ENCODE peak calls at places on chromosomes 2 and 18, in six cellular contexts. J is mammary epithelial cell, Q is tibial artery, B is colonic mucosa, N is A673, A is suprapubic skin. K is an unnamed sample.

GRCh38 chr2:120344991-120345975 is 653 bp upstream of the INHBB start:
- DNase-seq in B (no peak), A (no peak), N (peak; percentile 40), Q (no peak), J (no peak), K (no peak)

GRCh38 chr2:145094353-145094752 is 574.4 kb upstream of the ZEB2 start:
- DNase-seq in A (no peak), N (no peak), J (no peak), Q (no peak), B (no peak), K (no peak)

GRCh38 chr2:112092286-112093041 is 37.4 kb downstream of the TMEM87B start:
- DNase-seq in A (no peak), J (peak; percentile 58), N (no peak), B (no peak), Q (no peak), K (no peak)

GRCh38 chr2:20977497-20977896 is 66.4 kb downstream of the APOB start:
- DNase-seq in B (no peak), J (no peak), Q (no peak), N (no peak), A (no peak), K (no peak)

GRCh38 chr2:126882736-126883660 is 15.7 kb upstream of the TEX51 start:
- DNase-seq in A (no peak), N (no peak), Q (no peak), J (no peak), B (no peak), K (no peak)

GRCh38 chr18:35573531-35573930 is 8.0 kb upstream of the GALNT1 start:
- DNase-seq in Q (no peak), A (no peak), J (no peak), B (no peak), N (no peak), K (no peak)

GRCh38 chr2:106161938-106162814 is 31.9 kb downstream of the UXS1 start:
- DNase-seq in A (no peak), B (no peak), Q (no peak), N (no peak), J (peak; percentile 21), K (peak; percentile 86)

GRCh38 chr18:48109961-48110493 is 179.6 kb upstream of the SMAD2 start:
- DNase-seq in N (no peak), Q (no peak), A (no peak), B (no peak), J (peak; percentile 16), K (no peak)

GRCh38 chr2:165015052-165015642 is 59.8 kb upstream of the SLC38A11 start:
- DNase-seq in J (peak; percentile 49), A (no peak), N (peak; percentile 77), B (peak; percentile 68), Q (peak; percentile 55), K (peak; percentile 78)

GRCh38 chr2:20050104-20050711 is 1.2 kb downstream of the LAPTM4A start:
- DNase-seq in B (peak; percentile 46), J (peak; percentile 84), Q (no peak), N (peak; percentile 65), A (no peak), K (no peak)

GRCh38 chr2:66733361-66733760 is 298.4 kb downstream of the MEIS1 start:
- DNase-seq in N (no peak), J (no peak), B (no peak), Q (no peak), A (no peak), K (no peak)

GRCh38 chr2:235146871-235147565 is 195.2 kb downstream of the SH3BP4 start:
- DNase-seq in Q (no peak), A (no peak), B (peak; percentile 15), N (no peak), J (no peak), K (no peak)

GRCh38 chr2:46793423-46794416 is 121.9 kb downstream of the MCFD2 start:
- DNase-seq in B (no peak), A (no peak), N (peak; percentile 36), Q (no peak), J (no peak), K (no peak)

GRCh38 chr18:12679183-12679786 is 21.4 kb upstream of the SPIRE1 start:
- DNase-seq in N (peak; percentile 77), B (peak; percentile 29), J (no peak), Q (peak; percentile 65), A (no peak), K (peak; percentile 79)

GRCh38 chr2:66433945-66434678 is 813 bp upstream of the MEIS1 start:
- DNase-seq in J (peak; percentile 71), Q (peak; percentile 54), A (peak; percentile 85), B (no peak), N (peak; percentile 83), K (peak; percentile 87)

GRCh38 chr2:76850969-76851368 is 671.2 kb downstream of the LRRTM4 start:
- DNase-seq in B (no peak), N (no peak), A (no peak), Q (no peak), J (no peak), K (no peak)

GRCh38 chr2:207875473-207876212 is 105.9 kb upstream of the FZD5 start:
- DNase-seq in B (no peak), N (no peak), J (no peak), A (no peak), Q (no peak), K (no peak)

GRCh38 chr2:32427672-32428622 is 71.1 kb downstream of the BIRC6 start:
- DNase-seq in A (no peak), B (no peak), Q (no peak), J (no peak), N (no peak), K (no peak)

GRCh38 chr18:79442508-79443221 is 46.9 kb downstream of the NFATC1 start:
- DNase-seq in J (no peak), N (peak; percentile 63), Q (peak; percentile 47), A (no peak), B (no peak), K (no peak)

GRCh38 chr2:67917332-67918054 is 145.3 kb downstream of the C1D start:
- DNase-seq in N (peak; percentile 80), Q (no peak), J (peak; percentile 86), B (no peak), A (no peak), K (no peak)

GRCh38 chr2:173934895-173935294 is 30.3 kb downstream of the SP3 start:
- DNase-seq in N (no peak), B (no peak), A (no peak), Q (no peak), J (peak; percentile 53), K (no peak)

GRCh38 chr2:31335921-31336570 is 78.5 kb downstream of the XDH start:
- DNase-seq in B (no peak), J (no peak), N (no peak), Q (no peak), A (no peak), K (no peak)

GRCh38 chr2:216142540-216142939 is 33.4 kb downstream of the XRCC5 start:
- DNase-seq in Q (no peak), J (peak; percentile 4), N (no peak), B (no peak), A (no peak), K (no peak)

GRCh38 chr2:219425238-219426067 is 7.3 kb downstream of the DES start:
- DNase-seq in N (no peak), A (no peak), B (no peak), J (no peak), Q (no peak), K (no peak)

GRCh38 chr2:106058469-106059137 is 135.5 kb downstream of the UXS1 start:
- DNase-seq in Q (no peak), J (no peak), A (no peak), N (no peak), B (no peak), K (no peak)

GRCh38 chr2:28488858-28489575 is 6.8 kb upstream of the PLB1 start:
- DNase-seq in B (no peak), J (peak; percentile 36), N (no peak), Q (no peak), A (no peak), K (no peak)

GRCh38 chr2:16635796-16636699 is 29.6 kb downstream of the CYRIA start:
- DNase-seq in A (no peak), Q (no peak), B (no peak), J (no peak), N (peak; percentile 94), K (no peak)
- H3K4me1 ChIP-seq in A (peaks cover 6% of the 10 kb centered on the region), Q (no peaks in the 10 kb centered on the region), B (no peaks in the 10 kb centered on the region), J (peaks cover 6% of the 10 kb centered on the region), N (peaks cover 100% of the 10 kb centered on the region), K (no peaks in the 10 kb centered on the region)

GRCh38 chr2:103448416-103448815 is 686.6 kb downstream of the TMEM182 start:
- DNase-seq in Q (no peak), N (no peak), B (no peak), A (no peak), J (no peak), K (no peak)

GRCh38 chr2:103451283-103451682 is 689.5 kb downstream of the TMEM182 start:
- DNase-seq in Q (no peak), A (no peak), J (no peak), B (no peak), N (no peak), K (no peak)

GRCh38 chr2:103445356-103445755 is 683.5 kb downstream of the TMEM182 start:
- DNase-seq in A (no peak), B (no peak), Q (no peak), N (peak; percentile 6), J (no peak), K (no peak)
- H3K4me1 ChIP-seq in A (no peaks in the 10 kb centered on the region), B (no peaks in the 10 kb centered on the region), Q (no peaks in the 10 kb centered on the region), N (no peaks in the 10 kb centered on the region), J (no peaks in the 10 kb centered on the region), K (no peaks in the 10 kb centered on the region)

GRCh38 chr18:9117980-9118841 is 15.7 kb downstream of the NDUFV2 start:
- DNase-seq in B (no peak), N (peak; percentile 94), A (no peak), Q (no peak), J (peak; percentile 52), K (no peak)
- H3K4me1 ChIP-seq in B (peaks cover 8% of the 10 kb centered on the region), N (peaks cover 43% of the 10 kb centered on the region), A (peaks cover 81% of the 10 kb centered on the region), Q (peaks cover 41% of the 10 kb centered on the region), J (peaks cover 30% of the 10 kb centered on the region), K (peaks cover 7% of the 10 kb centered on the region)

DNA sequence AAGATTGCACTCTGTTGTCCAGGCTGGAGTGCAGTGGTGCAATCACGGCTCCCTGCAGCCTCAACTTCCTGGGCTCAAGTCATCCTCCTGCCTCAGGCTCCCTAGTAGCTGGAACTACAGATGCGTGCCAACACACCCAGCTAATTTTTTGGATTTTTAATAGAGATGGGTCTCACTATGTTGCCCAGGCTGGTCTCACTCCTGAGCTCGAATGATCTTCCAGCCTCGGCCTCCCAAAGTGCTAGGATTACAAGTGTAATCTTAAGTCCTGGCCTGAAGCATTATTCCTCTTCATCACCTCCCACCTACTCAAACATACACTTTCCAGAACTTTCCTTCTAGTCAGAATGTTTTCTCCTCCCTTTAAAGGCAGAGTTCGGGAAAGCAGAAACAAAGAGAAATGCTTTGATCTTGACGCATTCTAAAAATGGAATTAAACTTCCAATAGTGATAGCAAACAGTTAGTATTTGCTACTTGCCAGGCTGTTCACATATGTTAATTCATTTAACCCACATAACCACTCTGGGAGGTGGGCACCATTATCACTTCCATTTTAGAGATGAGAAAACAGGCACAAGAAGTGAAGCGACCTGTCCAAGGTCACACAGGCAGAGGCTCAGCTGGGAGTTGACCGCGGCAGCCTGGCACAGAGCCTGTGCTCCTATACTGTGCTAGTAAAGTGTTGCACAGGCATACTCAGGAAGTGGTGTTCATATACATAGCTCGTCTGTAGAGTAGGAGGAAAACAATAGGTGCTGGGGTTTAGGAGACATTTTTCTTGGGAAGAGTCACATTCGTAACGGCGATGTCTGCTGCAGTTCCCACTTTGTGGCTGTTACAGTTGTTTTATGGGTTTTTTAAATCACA is 24.6 kb downstream of the TEX44 start:
- DNase-seq in N (no peak), J (peak; percentile 35), B (peak; percentile 80), Q (no peak), A (no peak), K (no peak)
- H3K4me1 ChIP-seq in N (peaks cover 24% of the 10 kb centered on the region), J (peaks cover 56% of the 10 kb centered on the region), B (peaks cover 25% of the 10 kb centered on the region), Q (peaks cover 26% of the 10 kb centered on the region), A (peaks cover 78% of the 10 kb centered on the region), K (peaks cover 28% of the 10 kb centered on the region)